ENCODE peak calls at places on chromosomes 7 and 10, in six cellular contexts. A, W, P, I, G and X are unnamed samples.

GRCh38 chr10:94630017-94630688 is 53.4 kb upstream of the CYP2C18 start:
- DNase-seq in A (no peak), W (peak), P (no peak), I (peak), G (no peak), X (peak)

GRCh38 chr7:18495412-18496335 is at the start of gene HDAC9:
- DNase-seq in A (no peak), W (peak), P (no peak), I (peak), G (no peak), X (no peak)

GRCh38 chr7:135976312-135977019 is 693 bp downstream of the MTPN start:
- DNase-seq in A (peak), W (no peak), P (no peak), I (peak), G (peak), X (no peak)

GRCh38 chr10:115968236-115968635 is 304.8 kb downstream of the GFRA1 start:
- DNase-seq in A (no peak), W (no peak), P (no peak), I (no peak), G (no peak), X (no peak)

GRCh38 chr7:5510426-5511045 is 86.9 kb upstream of the TNRC18 start:
- DNase-seq in A (no peak), W (no peak), P (no peak), I (no peak), G (no peak), X (no peak)

GRCh38 chr7:10888861-10889260 is 84.8 kb upstream of the PHF14 start:
- DNase-seq in A (no peak), W (no peak), P (no peak), I (no peak), G (no peak), X (no peak)

GRCh38 chr10:70477661-70478162 is 855 bp upstream of the PALD1 start:
- DNase-seq in A (peak), W (no peak), P (no peak), I (no peak), G (peak), X (no peak)

GRCh38 chr7:140485463-140486265 is 6.4 kb upstream of the MKRN1 start:
- DNase-seq in A (no peak), W (no peak), P (no peak), I (no peak), G (no peak), X (no peak)

GRCh38 chr7:89837515-89837914 is 316.8 kb upstream of the STEAP1 start:
- DNase-seq in A (no peak), W (no peak), P (no peak), I (peak), G (no peak), X (no peak)

GRCh38 chr7:937851-938484 is 16.5 kb downstream of the ADAP1 start:
- DNase-seq in A (no peak), W (no peak), P (peak), I (no peak), G (no peak), X (no peak)

GRCh38 chr7:156906281-156906680 is 13.3 kb upstream of the LMBR1 start:
- DNase-seq in A (no peak), W (no peak), P (no peak), I (no peak), G (no peak), X (no peak)

GRCh38 chr10:47403401-47404318 is 19.6 kb upstream of the ZNF488 start:
- DNase-seq in A (no peak), W (no peak), P (peak), I (no peak), G (no peak), X (no peak)

GRCh38 chr10:74901240-74901827 is 74.9 kb downstream of the KAT6B start:
- DNase-seq in A (no peak), W (no peak), P (no peak), I (peak), G (no peak), X (no peak)

GRCh38 chr10:99279626-99280111 is 44.0 kb upstream of the HPSE2 start:
- DNase-seq in A (no peak), W (no peak), P (no peak), I (no peak), G (no peak), X (no peak)

GRCh38 chr10:24617771-24618396 is 105.8 kb downstream of the ARHGAP21 start:
- DNase-seq in A (peak), W (no peak), P (peak), I (peak), G (peak), X (peak)

GRCh38 chr7:49081076-49081475 is 156.7 kb downstream of the CDC14C start:
- DNase-seq in A (no peak), W (no peak), P (no peak), I (no peak), G (no peak), X (no peak)

GRCh38 chr10:26479766-26480492 is 41.8 kb downstream of the APBB1IP start:
- DNase-seq in A (peak), W (no peak), P (no peak), I (no peak), G (no peak), X (peak)

GRCh38 chr7:88306590-88307048 is at the start of gene STEAP4:
- DNase-seq in A (no peak), W (no peak), P (peak), I (no peak), G (no peak), X (peak)

GRCh38 chr7:51295435-51296269 is 21.0 kb downstream of the COBL start:
- DNase-seq in A (no peak), W (no peak), P (no peak), I (peak), G (no peak), X (no peak)

GRCh38 chr7:135211179-135211945 is at the start of gene WDR91:
- DNase-seq in A (peak), W (peak), P (peak), I (peak), G (peak), X (peak)

GRCh38 chr10:3652886-3653285 is 132.1 kb downstream of the KLF6 start:
- DNase-seq in A (peak), W (no peak), P (no peak), I (no peak), G (no peak), X (no peak)

GRCh38 chr7:131897016-131897789 is 340.8 kb upstream of the PODXL start:
- DNase-seq in A (no peak), W (no peak), P (no peak), I (peak), G (no peak), X (no peak)

GRCh38 chr10:85993140-85993539 is 373.5 kb downstream of the GRID1 start:
- DNase-seq in A (no peak), W (no peak), P (no peak), I (no peak), G (no peak), X (no peak)

GRCh38 chr7:92645531-92646061 is 55.4 kb upstream of the FAM133B start:
- DNase-seq in A (no peak), W (no peak), P (no peak), I (peak), G (no peak), X (no peak)

GRCh38 chr7:55931421-55932151 is 20.1 kb upstream of the MRPS17 start:
- DNase-seq in A (no peak), W (no peak), P (no peak), I (no peak), G (no peak), X (no peak)

GRCh38 chr7:151782598-151783448 is 94.1 kb downstream of the PRKAG2 start:
- DNase-seq in A (peak), W (no peak), P (peak), I (peak), G (peak), X (peak)

GRCh38 chr10:107418411-107418810 is 253.9 kb upstream of the SORCS1 start:
- DNase-seq in A (no peak), W (no peak), P (no peak), I (no peak), G (no peak), X (no peak)

GRCh38 chr7:3292694-3293093 is 8.4 kb upstream of the SDK1 start:
- DNase-seq in A (no peak), W (no peak), P (no peak), I (no peak), G (no peak), X (no peak)

GRCh38 chr10:35012781-35013180 is 77.4 kb downstream of the CUL2 start:
- DNase-seq in A (no peak), W (no peak), P (no peak), I (no peak), G (no peak), X (no peak)